ENCODE peak calls at places on chromosomes 1 and 21, in eight cellular contexts. C is endothelial cell of umbilical vein, W is cardiac muscle cell, Z is ovary, N is IMR-90, F is dorsolateral prefrontal cortex, A is tibial artery, X is colonic mucosa. L is an unnamed sample.

GRCh38 chr1:53321366-53321765 is 6.5 kb downstream of the LRP8 start:
- DNase-seq in N (no peak), Z (no peak), A (no peak), F (no peak), W (peak; percentile 66), X (no peak), C (peak; percentile 6), L (no peak)

GRCh38 chr1:28552482-28553228 is at the start of gene TRNAU1AP:
- DNase-seq in N (peak; percentile 95), Z (peak; percentile 98), F (peak; percentile 95), C (peak; percentile 98), A (peak; percentile 96), W (peak; percentile 97), X (peak; percentile 98), L (peak; percentile 92)

GRCh38 chr1:149888160-149888998 is 11.0 kb upstream of the BOLA1 start:
- DNase-seq in W (peak; percentile 86), C (peak; percentile 86), F (peak; percentile 56), Z (peak; percentile 85), N (peak; percentile 90), X (peak; percentile 89), A (peak; percentile 82), L (peak; percentile 77)

GRCh38 chr1:61073871-61074270 is 8.5 kb upstream of the NFIA start:
- DNase-seq in A (no peak), X (no peak), Z (no peak), W (no peak), N (no peak), F (no peak), C (no peak), L (no peak)

GRCh38 chr1:219713981-219714381 is 101.1 kb upstream of the ZC3H11B start:
- DNase-seq in F (no peak), C (no peak), Z (no peak), A (no peak), X (no peak), N (no peak), W (no peak), L (no peak)

GRCh38 chr1:236774926-236775325 is 20.2 kb upstream of the MTR start:
- DNase-seq in A (no peak), X (no peak), N (peak; percentile 15), W (peak; percentile 38), Z (no peak), C (peak; percentile 61), F (no peak), L (no peak)

GRCh38 chr1:148308832-148309458 is 156.9 kb upstream of the NBPF11 start:
- DNase-seq in X (no peak), C (no peak), W (no peak), A (no peak), Z (no peak), F (no peak), N (no peak), L (no peak)

GRCh38 chr1:247857069-247857985 is at the start of gene TRIM58:
- DNase-seq in W (peak; percentile 81), X (peak; percentile 76), C (no peak), Z (no peak), N (no peak), F (peak; percentile 42), A (no peak), L (no peak)

GRCh38 chr1:181318858-181319235 is 164.5 kb upstream of the CACNA1E start:
- DNase-seq in W (no peak), Z (no peak), F (no peak), C (no peak), X (no peak), N (peak; percentile 4), A (no peak), L (no peak)

GRCh38 chr1:239802275-239802674 is 289.4 kb upstream of the FMN2 start:
- DNase-seq in C (no peak), Z (no peak), F (no peak), A (no peak), N (no peak), X (no peak), W (no peak), L (no peak)

GRCh38 chr1:45934947-45935346 is 131.5 kb downstream of the MAST2 start:
- DNase-seq in X (no peak), W (no peak), C (no peak), F (no peak), N (no peak), A (no peak), Z (no peak), L (no peak)

GRCh38 chr21:27802816-27803475 is 836.1 kb upstream of the ADAMTS5 start:
- DNase-seq in W (peak; percentile 52), A (no peak), Z (no peak), C (peak; percentile 39), X (peak; percentile 53), F (no peak), N (peak; percentile 31), L (no peak)

DNA sequence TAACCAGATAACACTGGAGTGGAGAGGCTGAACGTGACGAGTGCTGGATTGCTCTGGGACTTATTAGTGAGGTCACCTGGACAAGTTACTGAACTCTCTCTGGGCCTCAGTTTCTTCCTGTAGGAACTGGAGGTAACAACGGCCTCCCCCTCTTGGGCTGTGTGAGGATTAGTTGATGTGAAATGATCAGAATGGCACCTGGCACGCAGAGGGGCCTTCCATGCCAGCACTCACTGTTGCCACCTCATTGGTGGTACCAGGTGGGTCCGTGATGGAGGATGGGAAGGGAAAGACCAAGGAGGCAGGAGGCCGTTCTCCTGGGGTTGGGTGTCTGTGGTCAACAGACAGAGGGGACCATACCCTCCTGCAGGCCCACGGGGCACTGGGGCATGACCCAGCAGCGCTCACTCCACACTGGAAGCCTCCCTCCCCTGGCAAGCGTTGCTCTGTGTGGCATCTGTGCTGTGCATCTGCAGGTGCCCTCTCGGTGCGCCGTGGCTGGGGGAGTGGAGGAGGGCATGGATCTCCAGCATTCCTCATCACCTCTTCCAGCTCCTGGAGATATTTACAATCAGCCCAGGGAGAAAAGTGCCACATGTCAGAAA is 349.5 kb upstream of the VAMP3 start:
- DNase-seq in A (peak; percentile 18), W (no peak), X (no peak), C (no peak), Z (no peak), N (no peak), F (peak; percentile 11), L (no peak)
- H3K27ac ChIP-seq in A (no peak overlapping the region), W (no peak overlapping the region), X (no peak overlapping the region), C (no peak overlapping the region), Z (no peak overlapping the region), N (no peak overlapping the region), F (no peak overlapping the region), L (no peak overlapping the region)

DNA sequence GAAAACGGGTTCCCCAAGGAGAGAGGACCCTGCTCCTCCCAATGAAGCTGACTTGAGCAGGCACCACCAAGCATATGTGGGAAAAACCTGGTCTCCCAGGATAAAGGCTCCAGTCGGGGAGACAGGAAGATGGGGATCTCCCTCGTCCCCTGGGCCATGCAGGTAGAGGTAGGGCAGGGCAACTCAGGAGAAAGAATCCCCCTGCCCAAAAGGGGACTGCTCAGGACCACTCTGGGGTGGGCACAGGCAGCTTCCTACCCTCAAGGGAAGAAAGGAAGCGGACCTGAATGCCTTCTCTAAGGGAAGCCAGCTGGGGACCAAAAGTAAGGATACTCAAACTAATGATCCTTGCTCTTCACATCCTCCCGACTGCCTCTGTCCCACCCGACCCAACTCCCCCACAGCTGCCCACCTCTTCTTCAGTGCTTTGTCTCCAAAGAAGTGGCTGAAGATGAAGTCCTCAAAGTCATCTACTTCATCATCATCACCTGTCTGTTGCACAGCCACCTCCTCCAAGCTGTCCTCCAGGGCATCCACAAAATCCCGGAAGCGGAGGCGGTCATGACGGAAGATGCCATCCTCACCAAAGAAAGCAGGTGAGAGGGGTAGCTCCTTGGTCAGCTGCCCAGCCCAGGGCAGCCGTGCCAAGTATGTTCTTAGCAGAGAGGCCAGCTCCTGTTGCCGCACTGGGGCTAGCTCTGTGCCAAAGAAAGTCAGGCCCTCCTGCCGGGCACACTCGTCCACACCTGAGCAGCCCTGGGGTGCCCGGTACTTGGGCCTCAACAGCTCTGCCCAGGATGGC is 8.8 kb upstream of the PMVK start:
- DNase-seq in W (no peak), X (no peak), F (no peak), A (no peak), N (no peak), Z (peak; percentile 38), C (no peak), L (no peak)
- H3K27ac ChIP-seq in W (peak overlapping the region; percentile 64), X (no peak overlapping the region), F (no peak overlapping the region), A (peak overlapping the region; percentile 56), N (no peak overlapping the region), Z (no peak overlapping the region), C (no peak overlapping the region), L (no peak overlapping the region)

GRCh38 chr1:1908506-1908791 is 6.6 kb upstream of the CALML6 start:
- DNase-seq in Z (no peak), F (no peak), N (no peak), C (no peak), A (peak; percentile 35), W (no peak), X (no peak), L (no peak)
- H3K27ac ChIP-seq in Z (peak overlapping the region; percentile 48), F (peak overlapping the region; percentile 92), N (peak overlapping the region; percentile 36), C (peak overlapping the region; percentile 63), A (peak overlapping the region; percentile 85), W (peak overlapping the region; percentile 72), X (peak overlapping the region; percentile 76), L (no peak overlapping the region)

GRCh38 chr1:10675813-10676212 is 120.6 kb downstream of the CASZ1 start:
- DNase-seq in F (no peak), N (no peak), C (no peak), A (no peak), Z (no peak), X (no peak), W (no peak), L (no peak)

GRCh38 chr1:10674700-10675598 is 121.5 kb downstream of the CASZ1 start:
- DNase-seq in W (no peak), X (no peak), F (no peak), Z (no peak), N (no peak), A (no peak), C (no peak), L (no peak)

GRCh38 chr1:10672376-10673050 is 123.9 kb downstream of the CASZ1 start:
- DNase-seq in F (no peak), Z (no peak), C (no peak), A (no peak), X (no peak), W (no peak), N (no peak), L (no peak)

GRCh38 chr1:10673305-10673704 is 123.1 kb downstream of the CASZ1 start:
- DNase-seq in N (no peak), C (no peak), X (no peak), A (no peak), W (no peak), F (no peak), Z (no peak), L (no peak)

GRCh38 chr1:10674222-10674621 is 122.2 kb downstream of the CASZ1 start:
- DNase-seq in N (no peak), Z (no peak), C (no peak), X (no peak), F (no peak), A (no peak), W (no peak), L (no peak)
- H3K27ac ChIP-seq in N (no peak overlapping the region), Z (no peak overlapping the region), C (no peak overlapping the region), X (peak overlapping the region; percentile 66), F (no peak overlapping the region), A (peak overlapping the region; percentile 78), W (no peak overlapping the region), L (no peak overlapping the region)

GRCh38 chr1:198747127-198747526 is 108.3 kb downstream of the PTPRC start:
- DNase-seq in Z (no peak), F (no peak), N (no peak), C (no peak), W (no peak), X (no peak), A (no peak), L (no peak)
- H3K27ac ChIP-seq in Z (no peak overlapping the region), F (no peak overlapping the region), N (no peak overlapping the region), C (no peak overlapping the region), W (no peak overlapping the region), X (no peak overlapping the region), A (no peak overlapping the region), L (no peak overlapping the region)

L was measured in AG04450.